ENCODE peak calls at places on chromosomes 16 and 17, in seven cellular contexts. I is stimulated activated CD4-positive, alpha-beta T cell treated with anti-CD3 and anti-CD28 coated beads, Interleukin-1b, Interleukin-23, amount 100 ng/mL, for 1 hour; Y is M059J; F is COR-L47; R is amygdala; P is activated T-cell treated with anti-CD3 and anti-CD28 coated beads for 48 hours; L is SHP77. B is an unnamed sample.

GRCh38 chr16:84449156-84450140 is 55.0 kb downstream of the MEAK7 start:
- DNase-seq in I (no peak), Y (no peak), F (peak), R (no peak), P (no peak), L (no peak), B (no peak)

GRCh38 chr17:1298616-1299015 is 19.2 kb downstream of the TRARG1 start:
- DNase-seq in I (no peak), Y (no peak), F (no peak), R (no peak), P (peak), L (no peak), B (no peak)

GRCh38 chr17:81097134-81097942 is 62.4 kb downstream of the BAIAP2 start:
- DNase-seq in I (no peak), Y (peak), F (no peak), R (peak), P (peak), L (no peak), B (peak)

GRCh38 chr16:81956213-81956948 is 54.9 kb downstream of the SDR42E1 start:
- DNase-seq in I (no peak), Y (peak), F (no peak), R (no peak), P (no peak), L (no peak), B (peak)

GRCh38 chr16:77511053-77511452 is 76.2 kb upstream of the ADAMTS18 start:
- DNase-seq in I (no peak), Y (no peak), F (no peak), R (no peak), P (no peak), L (no peak), B (no peak)

GRCh38 chr16:85988723-85989313 is 89.9 kb downstream of the IRF8 start:
- DNase-seq in I (no peak), Y (no peak), F (no peak), R (no peak), P (peak), L (no peak), B (no peak)

GRCh38 chr16:78993342-78993741 is 607.2 kb downstream of the MAF start:
- DNase-seq in I (no peak), Y (no peak), F (peak), R (no peak), P (no peak), L (peak), B (no peak)

GRCh38 chr17:62675260-62675659 is 47.8 kb downstream of the MRC2 start:
- DNase-seq in I (no peak), Y (no peak), F (no peak), R (peak), P (no peak), L (no peak), B (no peak)

GRCh38 chr16:48052731-48053130 is 103.1 kb downstream of the ABCC12 start:
- DNase-seq in I (no peak), Y (no peak), F (no peak), R (no peak), P (no peak), L (no peak), B (no peak)

GRCh38 chr17:80183581-80184422 is 14.0 kb downstream of the CARD14 start:
- DNase-seq in I (no peak), Y (no peak), F (no peak), R (no peak), P (no peak), L (peak), B (no peak)

GRCh38 chr16:11740567-11740966 is 2.1 kb downstream of the TXNDC11 start:
- DNase-seq in I (no peak), Y (no peak), F (no peak), R (no peak), P (no peak), L (no peak), B (no peak)

GRCh38 chr17:44916059-44916780 is 920 bp upstream of the GFAP start:
- DNase-seq in I (no peak), Y (peak), F (no peak), R (no peak), P (no peak), L (no peak), B (no peak)

GRCh38 chr17:79500738-79501533 is 109.9 kb downstream of the RBFOX3 start:
- DNase-seq in I (no peak), Y (no peak), F (no peak), R (no peak), P (no peak), L (no peak), B (no peak)

GRCh38 chr16:11356573-11357331 is 11.5 kb downstream of the RMI2 start:
- DNase-seq in I (peak), Y (peak), F (peak), R (peak), P (peak), L (peak), B (no peak)

GRCh38 chr16:85465328-85466307 is 147.5 kb upstream of the GSE1 start:
- DNase-seq in I (no peak), Y (peak), F (no peak), R (no peak), P (no peak), L (peak), B (no peak)

GRCh38 chr17:6936370-6937028 is 59.4 kb upstream of the ALOX12 start:
- DNase-seq in I (no peak), Y (no peak), F (peak), R (peak), P (no peak), L (no peak), B (peak)

GRCh38 chr17:32481193-32481592 is 5.6 kb upstream of the CDK5R1 start:
- DNase-seq in I (no peak), Y (no peak), F (no peak), R (no peak), P (no peak), L (no peak), B (no peak)

GRCh38 chr16:67021321-67021720 is 7.6 kb upstream of the CBFB start:
- DNase-seq in I (no peak), Y (no peak), F (no peak), R (no peak), P (no peak), L (peak), B (no peak)

GRCh38 chr16:74862743-74863244 is 88.2 kb upstream of the FA2H start:
- DNase-seq in I (no peak), Y (peak), F (peak), R (no peak), P (no peak), L (peak), B (peak)

GRCh38 chr16:50709980-50710379 is 16.6 kb downstream of the NOD2 start:
- DNase-seq in I (no peak), Y (no peak), F (no peak), R (no peak), P (no peak), L (no peak), B (no peak)

GRCh38 chr16:20613471-20613887 is 37.3 kb upstream of the ACSM2B start:
- DNase-seq in I (no peak), Y (no peak), F (no peak), R (no peak), P (no peak), L (peak), B (no peak)

GRCh38 chr16:88685156-88686061 is 898 bp downstream of the SNAI3 start:
- DNase-seq in I (peak), Y (peak), F (no peak), R (no peak), P (peak), L (no peak), B (peak)